ENCODE peak calls at places on chromosomes 7 and 10, in seven cellular contexts. K is fibroblast of mammary gland; Y is non-pigmented ciliary epithelial cell; V is adrenal gland; B is stimulated activated naive CD8-positive, alpha-beta T cell treated with anti-CD3 and anti-CD28 coated beads, Interleukin-15, amount 100 ng/mL, for 72 hours; D is NCI-H524; E is hepatocyte. X is an unnamed sample.

GRCh38 chr7:27409776-27410175 is 167.2 kb downstream of the EVX1 start:
- DNase-seq in V (no peak), K (peak), B (no peak), Y (no peak), D (no peak), E (peak), X (no peak)

GRCh38 chr7:45514944-45515343 is 59.2 kb upstream of the ADCY1 start:
- DNase-seq in Y (no peak), V (no peak), D (no peak), E (no peak), B (no peak), K (no peak), X (peak)

GRCh38 chr10:78937388-78937787 is 131.4 kb upstream of the ZMIZ1 start:
- DNase-seq in Y (no peak), B (no peak), V (no peak), D (no peak), K (no peak), E (no peak), X (no peak)

GRCh38 chr10:4121531-4122380 is 336.7 kb upstream of the KLF6 start:
- DNase-seq in D (no peak), V (peak), E (no peak), Y (no peak), B (no peak), K (no peak), X (no peak)

GRCh38 chr10:129877773-129878371 is 86.2 kb downstream of the EBF3 start:
- DNase-seq in K (peak), V (no peak), E (no peak), D (no peak), Y (no peak), B (peak), X (no peak)

GRCh38 chr7:46058424-46058823 is 137.4 kb upstream of the IGFBP3 start:
- DNase-seq in D (no peak), Y (no peak), B (no peak), E (no peak), V (no peak), K (peak), X (no peak)

GRCh38 chr10:21954132-21954531 is 49.4 kb downstream of the DNAJC1 start:
- DNase-seq in B (no peak), D (no peak), E (no peak), V (no peak), Y (no peak), K (no peak), X (no peak)

GRCh38 chr7:105267244-105267643 is 121.5 kb downstream of the SRPK2 start:
- DNase-seq in V (no peak), D (peak), E (no peak), Y (no peak), B (no peak), K (no peak), X (no peak)

GRCh38 chr7:102916426-102916825 is 3.6 kb downstream of the LRRC17 start:
- DNase-seq in Y (no peak), E (no peak), V (no peak), K (peak), B (no peak), D (no peak), X (no peak)

GRCh38 chr10:45076847-45077246 is 76.1 kb downstream of the ZNF22 start:
- DNase-seq in E (no peak), D (no peak), Y (no peak), V (no peak), B (no peak), K (no peak), X (no peak)

GRCh38 chr10:30343962-30344361 is 5.1 kb downstream of the MTPAP start:
- DNase-seq in V (no peak), D (no peak), E (no peak), K (no peak), Y (no peak), B (no peak), X (no peak)

GRCh38 chr7:69244691-69245090 is 353.6 kb upstream of the AUTS2 start:
- DNase-seq in V (no peak), Y (no peak), K (no peak), E (no peak), B (no peak), D (no peak), X (no peak)

GRCh38 chr7:111240371-111240770 is 149.4 kb downstream of the LRRN3 start:
- DNase-seq in Y (no peak), E (no peak), V (no peak), B (no peak), D (no peak), K (no peak), X (no peak)

GRCh38 chr7:130734525-130735272 is 692 bp upstream of the KLF14 start:
- DNase-seq in K (peak), Y (no peak), D (no peak), V (no peak), E (no peak), B (no peak), X (no peak)

GRCh38 chr10:52485486-52485885 is 171.4 kb downstream of the DKK1 start:
- DNase-seq in V (no peak), D (no peak), E (no peak), B (no peak), K (no peak), Y (no peak), X (no peak)

GRCh38 chr7:20306499-20306946 is 24.2 kb upstream of the ITGB8 start:
- DNase-seq in K (no peak), V (no peak), D (no peak), E (peak), Y (no peak), B (no peak), X (no peak)

GRCh38 chr10:10849306-10849705 is 168.4 kb upstream of the CELF2 start:
- DNase-seq in V (no peak), E (no peak), D (no peak), K (no peak), Y (no peak), B (no peak), X (no peak)

X was measured in retinal pigment epithelial cell.